ENCODE peak calls at places on chromosomes 11 and 22, in four cellular contexts. O, J, X and L are unnamed samples. For H3K27me3, the result is how much of the 10 kb centered on the place peaks cover.

GRCh38 chr11:66467756-66468155 is 1.1 kb downstream of the PELI3 start:
- DNase-seq in X (no peak), J (no peak), O (peak), L (no peak)

GRCh38 chr11:135027461-135027860 is 615.4 kb upstream of the B3GAT1 start:
- DNase-seq in X (no peak), J (no peak), O (peak), L (no peak)

GRCh38 chr22:24432059-24432853 is 4.9 kb downstream of the ADORA2A start:
- DNase-seq in J (peak), X (no peak), O (peak), L (no peak)

GRCh38 chr11:95459268-95460040 is 228.5 kb upstream of the SESN3 start:
- DNase-seq in J (no peak), X (no peak), O (peak), L (no peak)

GRCh38 chr11:74464746-74465145 is 2.6 kb downstream of the KCNE3 start:
- DNase-seq in J (no peak), X (no peak), O (no peak), L (no peak)

GRCh38 chr22:36386351-36386899 is 1.3 kb downstream of the MYH9 start:
- DNase-seq in X (no peak), J (no peak), O (peak), L (no peak)

GRCh38 chr11:44577231-44577834 is 11.9 kb downstream of the CD82 start:
- DNase-seq in X (peak), O (no peak), J (no peak), L (no peak)

GRCh38 chr11:95501761-95502266 is 270.8 kb upstream of the SESN3 start:
- DNase-seq in J (no peak), X (no peak), O (no peak), L (no peak)

GRCh38 chr22:25942989-25943411 is 201.0 kb downstream of the MYO18B start:
- DNase-seq in O (peak), X (no peak), J (no peak), L (no peak)

GRCh38 chr11:12270817-12271216 is 106.6 kb upstream of the PARVA start:
- DNase-seq in J (no peak), X (no peak), O (no peak), L (no peak)

GRCh38 chr11:94120946-94121345 is 7.7 kb upstream of the PANX1 start:
- DNase-seq in O (no peak), X (no peak), J (no peak), L (no peak)

GRCh38 chr11:47333526-47333845 is 19.0 kb downstream of the MYBPC3 start:
- DNase-seq in X (no peak), O (no peak), J (no peak), L (no peak)

GRCh38 chr22:36221799-36222751 is 17.3 kb downstream of the APOL2 start:
- DNase-seq in J (peak), X (no peak), O (peak), L (peak)

GRCh38 chr11:26439854-26440253 is 107.9 kb downstream of the ANO3 start:
- DNase-seq in O (no peak), J (no peak), X (no peak), L (no peak)

GRCh38 chr11:26442131-26442530 is 110.2 kb downstream of the ANO3 start:
- DNase-seq in O (no peak), J (no peak), X (no peak), L (no peak)

DNA sequence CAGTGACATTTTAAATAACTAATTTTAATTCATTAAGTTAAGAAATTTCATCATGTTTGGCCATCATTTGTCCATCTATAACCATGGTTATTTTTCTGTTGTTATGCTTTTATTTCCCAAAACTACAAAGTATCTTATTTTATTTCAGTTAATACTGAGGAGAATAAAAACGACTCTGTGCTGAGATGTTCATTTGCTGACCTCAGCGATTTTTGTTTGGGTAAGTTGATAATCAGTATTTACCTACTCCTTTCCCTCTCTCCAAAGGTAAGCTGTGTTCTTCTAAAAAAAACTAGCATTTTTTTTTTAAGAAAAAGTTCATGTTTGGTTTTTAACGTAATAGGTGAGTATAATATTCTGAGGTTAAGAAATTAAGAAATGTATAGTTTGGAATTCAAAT is 111.7 kb downstream of the ANO3 start:
- DNase-seq in J (no peak), O (no peak), X (no peak), L (no peak)
- H3K27me3 ChIP-seq in J (under half), O (under half), X (under half), L (under half)

GRCh38 chr11:131504199-131504949 is 134.0 kb downstream of the NTM start:
- DNase-seq in X (no peak), O (peak), J (no peak), L (no peak)
- TF ChIP-seq CTCF in X (no peak), O (peak), J (no peak), L (no peak)

GRCh38 chr22:22691716-22692701 is 47.6 kb downstream of the GGTLC2 start:
- DNase-seq in O (peak), X (no peak), J (no peak), L (no peak)

GRCh38 chr22:22687638-22688500 is 43.5 kb downstream of the GGTLC2 start:
- DNase-seq in O (peak), X (no peak), J (peak), L (no peak)

GRCh38 chr22:22692707-22693530 is 48.5 kb downstream of the GGTLC2 start:
- DNase-seq in X (no peak), J (peak), O (peak), L (peak)

GRCh38 chr22:22691055-22691454 is 46.6 kb downstream of the GGTLC2 start:
- DNase-seq in J (no peak), O (no peak), X (no peak), L (no peak)

DNA sequence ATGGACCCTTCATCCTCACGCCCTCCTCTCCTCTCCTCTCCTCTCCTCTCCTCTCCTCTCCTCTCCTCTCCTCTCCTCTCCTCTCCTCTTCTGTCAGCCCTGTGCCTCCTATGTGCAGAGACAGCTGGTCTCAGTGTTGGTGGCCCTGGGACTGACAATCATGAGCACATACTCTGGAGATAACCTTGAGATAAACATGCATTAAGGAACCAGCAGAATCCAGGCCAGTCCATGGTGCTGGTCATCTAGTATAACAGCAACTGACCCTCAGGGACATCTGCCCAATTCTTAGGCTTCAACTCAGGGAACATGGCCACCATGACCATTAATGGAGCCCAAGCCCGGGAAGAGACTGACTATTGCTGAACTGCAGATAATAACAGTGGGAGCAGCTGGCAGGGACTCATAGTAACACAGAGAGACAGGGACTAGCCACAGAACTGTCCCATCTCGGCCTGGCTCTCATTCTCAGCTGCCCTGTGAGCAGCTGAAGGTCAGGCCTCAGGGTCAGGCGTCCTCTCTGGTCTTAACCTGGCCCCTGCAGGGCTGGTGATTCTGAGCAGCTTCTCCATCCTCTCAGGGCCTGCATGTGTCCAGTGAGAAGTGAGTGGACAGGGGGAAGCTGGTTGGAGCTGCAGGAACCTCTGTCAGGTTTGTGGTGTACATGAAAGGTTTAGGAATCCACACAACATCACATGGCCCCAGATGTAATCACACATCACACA is 45.4 kb downstream of the GGTLC2 start:
- DNase-seq in X (no peak), O (no peak), J (no peak), L (no peak)
- H3K27me3 ChIP-seq in X (under half), O (under half), J (under half), L (under half)

GRCh38 chr11:61587951-61588695 is 7.2 kb upstream of the SYT7 start:
- DNase-seq in J (peak), X (peak), O (peak), L (peak)
- TF ChIP-seq CTCF in J (no peak), X (no peak), O (peak), L (peak)

DNA sequence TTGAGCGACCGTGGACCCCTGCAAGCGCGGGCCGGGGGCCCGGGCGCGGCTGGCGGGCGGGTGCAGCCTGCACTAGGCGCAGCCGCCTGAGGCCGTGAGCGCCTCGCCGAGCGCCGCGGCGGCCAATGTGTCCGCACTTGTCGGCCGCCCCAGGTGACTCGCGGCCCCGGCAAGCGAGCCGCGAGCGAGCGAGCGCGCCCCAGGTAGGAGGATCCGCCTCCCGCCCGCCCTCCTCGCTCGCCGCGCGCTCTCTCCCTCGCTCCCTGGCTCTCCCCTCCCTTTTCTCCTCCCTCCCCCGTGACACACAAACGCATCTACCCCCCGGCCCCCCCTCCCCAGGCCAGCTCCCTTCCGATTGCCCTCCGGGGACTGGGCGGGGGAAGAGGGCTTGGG is at the start of gene WNT7B:
- DNase-seq in O (peak), J (no peak), X (no peak), L (peak)
- H3K27me3 ChIP-seq in O (half or more), J (under half), X (under half), L (half or more)

GRCh38 chr11:33682446-33682845 is 18.2 kb downstream of the C11orf91 start:
- DNase-seq in X (peak), J (no peak), O (no peak), L (no peak)
- TF ChIP-seq CTCF in X (no peak), J (no peak), O (peak), L (no peak)

DNA sequence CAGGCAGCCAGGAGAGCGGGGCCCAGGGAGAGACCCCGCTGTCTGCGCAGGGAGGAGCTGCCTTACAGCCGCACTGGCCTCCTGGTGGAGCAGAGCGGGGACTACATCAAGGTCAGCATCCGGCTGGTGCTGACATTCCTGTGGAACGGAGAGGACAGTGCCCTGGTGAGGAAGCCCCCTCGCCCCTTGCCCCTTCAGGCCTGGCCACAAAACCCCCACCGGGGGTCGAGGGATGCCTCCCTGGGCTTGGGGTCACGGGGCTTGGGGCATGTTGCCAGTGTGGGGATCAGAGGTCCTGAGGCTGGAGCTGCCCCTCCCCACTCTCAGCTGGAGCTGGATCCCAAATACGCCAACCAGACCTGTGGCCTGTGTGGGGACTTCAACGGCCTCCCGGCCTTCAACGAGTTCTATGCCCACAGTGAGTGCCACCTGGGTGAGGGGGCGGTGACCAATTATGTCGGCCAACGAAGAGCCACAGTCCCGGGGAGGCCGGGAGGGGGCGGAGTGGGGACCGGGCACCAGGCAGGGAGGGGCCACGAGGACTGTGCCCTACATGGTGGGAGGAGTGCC is 4.2 kb downstream of the MUC5B start:
- DNase-seq in O (no peak), X (no peak), J (peak), L (no peak)
- H3K27me3 ChIP-seq in O (under half), X (under half), J (under half), L (under half)